ENCODE peak calls at places on chromosomes 13 and 19, in five cellular contexts. X is IMR-90, Y is H1, R is mesendoderm, J is trophoblast cell. S is an unnamed sample.
A peak's percentile ranks its signal among the peaks of the same experiment; 100 is the strongest.

GRCh38 chr13:101341464-101341863 is 74.8 kb downstream of the NALCN start:
- DNase-seq in X (peak; percentile 12), Y (no peak), R (no peak), J (no peak), S (no peak)

GRCh38 chr13:23754506-23754905 is 134.7 kb downstream of the MIPEP start:
- DNase-seq in X (peak; percentile 52), Y (no peak), R (no peak), J (no peak), S (no peak)

GRCh38 chr13:42654760-42655159 is 80.8 kb downstream of the TNFSF11 start:
- DNase-seq in X (no peak), Y (no peak), R (no peak), J (peak; percentile 52), S (no peak)

GRCh38 chr19:30183807-30184490 is 188.2 kb upstream of the ZNF536 start:
- DNase-seq in X (no peak), Y (no peak), R (no peak), J (no peak), S (no peak)

GRCh38 chr13:28492527-28493367 is 2.2 kb downstream of the FLT1 start:
- DNase-seq in X (no peak), Y (no peak), R (peak; percentile 59), J (peak; percentile 70), S (no peak)

GRCh38 chr19:16373539-16373938 is 48.9 kb downstream of the KLF2 start:
- DNase-seq in X (peak; percentile 83), Y (no peak), R (no peak), J (no peak), S (no peak)

GRCh38 chr19:52138614-52139290 is 986 bp downstream of the ZNF616 start:
- DNase-seq in X (peak; percentile 19), Y (peak; percentile 75), R (peak; percentile 86), J (peak; percentile 12), S (peak; percentile 69)

GRCh38 chr13:98214707-98215106 is 37.6 kb upstream of the RNF113B start:
- DNase-seq in X (no peak), Y (no peak), R (no peak), J (peak; percentile 71), S (no peak)

GRCh38 chr13:22839554-22840286 is 341.1 kb upstream of the SGCG start:
- DNase-seq in X (no peak), Y (no peak), R (no peak), J (no peak), S (no peak)

GRCh38 chr19:13064092-13064489 is 38.6 kb downstream of the LYL1 start:
- DNase-seq in X (no peak), Y (no peak), R (no peak), J (no peak), S (no peak)

GRCh38 chr19:34475026-34475974 is 6.3 kb upstream of the WTIP start:
- DNase-seq in X (peak; percentile 91), Y (no peak), R (no peak), J (peak; percentile 90), S (no peak)

GRCh38 chr19:10419646-10420443 is 493 bp upstream of the PDE4A start:
- DNase-seq in X (peak; percentile 61), Y (peak; percentile 92), R (peak; percentile 98), J (no peak), S (peak; percentile 97)

GRCh38 chr13:107625648-107626047 is 589.7 kb downstream of the LIG4 start:
- DNase-seq in X (no peak), Y (no peak), R (no peak), J (no peak), S (no peak)

GRCh38 chr13:32471187-32471922 is 43.4 kb upstream of the N4BP2L1 start:
- DNase-seq in X (peak; percentile 67), Y (no peak), R (no peak), J (no peak), S (no peak)

GRCh38 chr13:23551213-23552008 is 18.8 kb upstream of the TNFRSF19 start:
- DNase-seq in X (no peak), Y (no peak), R (no peak), J (no peak), S (no peak)

GRCh38 chr13:24827799-24828198 is 63.8 kb downstream of the RNF17 start:
- DNase-seq in X (no peak), Y (no peak), R (no peak), J (no peak), S (no peak)

GRCh38 chr19:36046443-36047050 is 7.5 kb downstream of the THAP8 start:
- DNase-seq in X (no peak), Y (no peak), R (no peak), J (no peak), S (no peak)

GRCh38 chr19:28697308-28697707 is 515.6 kb downstream of the UQCRFS1 start:
- DNase-seq in X (no peak), Y (no peak), R (no peak), J (no peak), S (no peak)

GRCh38 chr13:58855283-58855682 is 1223.7 kb downstream of the PCDH17 start:
- DNase-seq in X (no peak), Y (no peak), R (peak; percentile 20), J (no peak), S (no peak)

GRCh38 chr19:43078311-43078710 is 4.2 kb downstream of the PSG2 start:
- DNase-seq in X (peak; percentile 81), Y (no peak), R (no peak), J (peak; percentile 90), S (no peak)

GRCh38 chr13:94598281-94598680 is 2.3 kb upstream of the TGDS start:
- DNase-seq in X (peak; percentile 21), Y (no peak), R (no peak), J (no peak), S (no peak)

GRCh38 chr13:94602467-94602866 is 810 bp downstream of the GPR180 start:
- DNase-seq in X (no peak), Y (no peak), R (no peak), J (no peak), S (no peak)

GRCh38 chr13:94596575-94596971 is 621 bp upstream of the TGDS start:
- DNase-seq in X (no peak), Y (no peak), R (no peak), J (no peak), S (no peak)

GRCh38 chr13:94599877-94600276 is 1.8 kb upstream of the GPR180 start:
- DNase-seq in X (no peak), Y (no peak), R (no peak), J (no peak), S (no peak)

GRCh38 chr13:94601446-94602431 is at the start of gene GPR180:
- DNase-seq in X (peak; percentile 100), Y (peak; percentile 87), R (peak; percentile 100), J (peak; percentile 99), S (peak; percentile 99)
- H2BK5ac ChIP-seq in X (peak within 1 kb of the TSS; percentile 82), Y (peak within 1 kb of the TSS; percentile 91), R (peak within 1 kb of the TSS; percentile 88), J (peak within 1 kb of the TSS; percentile 89), S (no peak within 1 kb of the TSS)

GRCh38 chr13:46552888-46553520 is at the start of gene LRCH1:
- DNase-seq in X (peak; percentile 80), Y (peak; percentile 77), R (peak; percentile 95), J (peak; percentile 86), S (peak; percentile 88)
- H2BK5ac ChIP-seq in X (peak within 1 kb of the TSS; percentile 79), Y (peak within 1 kb of the TSS; percentile 24), R (peak within 1 kb of the TSS; percentile 73), J (peak within 1 kb of the TSS; percentile 73), S (no peak within 1 kb of the TSS)

GRCh38 chr13:20474515-20474914 is 51.1 kb downstream of the CRYL1 start:
- DNase-seq in X (no peak), Y (no peak), R (no peak), J (no peak), S (no peak)

GRCh38 chr13:20472531-20472930 is 53.1 kb downstream of the CRYL1 start:
- DNase-seq in X (no peak), Y (no peak), R (no peak), J (no peak), S (no peak)

GRCh38 chr13:20475927-20476691 is 49.5 kb downstream of the CRYL1 start:
- DNase-seq in X (no peak), Y (no peak), R (peak; percentile 21), J (no peak), S (no peak)

GRCh38 chr13:20473888-20474287 is 51.8 kb downstream of the CRYL1 start:
- DNase-seq in X (no peak), Y (no peak), R (no peak), J (no peak), S (no peak)

DNA sequence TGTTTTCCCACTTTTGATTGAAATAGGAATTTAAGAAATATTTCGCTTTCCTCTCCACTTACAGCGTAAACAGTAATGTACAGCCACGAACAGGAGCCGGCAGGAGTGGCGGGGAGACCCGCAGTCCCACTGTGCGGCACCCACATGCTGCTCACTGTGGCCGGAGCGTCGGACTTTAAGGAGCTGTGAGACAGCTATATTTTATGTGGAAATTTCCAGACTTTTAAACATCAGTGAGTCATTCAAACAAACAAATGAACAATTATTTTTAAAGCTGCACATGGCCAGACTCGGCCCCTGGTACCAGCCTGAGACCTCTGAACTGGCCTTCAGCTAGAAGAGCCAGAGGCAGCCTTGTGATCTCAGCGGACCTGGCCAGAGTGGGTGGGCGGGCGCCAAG is 52.5 kb downstream of the CRYL1 start:
- DNase-seq in X (peak; percentile 42), Y (no peak), R (no peak), J (no peak), S (no peak)
- H2BK5ac ChIP-seq in X (no peak overlapping the region), Y (no peak overlapping the region), R (no peak overlapping the region), J (no peak overlapping the region), S (no peak overlapping the region)

DNA sequence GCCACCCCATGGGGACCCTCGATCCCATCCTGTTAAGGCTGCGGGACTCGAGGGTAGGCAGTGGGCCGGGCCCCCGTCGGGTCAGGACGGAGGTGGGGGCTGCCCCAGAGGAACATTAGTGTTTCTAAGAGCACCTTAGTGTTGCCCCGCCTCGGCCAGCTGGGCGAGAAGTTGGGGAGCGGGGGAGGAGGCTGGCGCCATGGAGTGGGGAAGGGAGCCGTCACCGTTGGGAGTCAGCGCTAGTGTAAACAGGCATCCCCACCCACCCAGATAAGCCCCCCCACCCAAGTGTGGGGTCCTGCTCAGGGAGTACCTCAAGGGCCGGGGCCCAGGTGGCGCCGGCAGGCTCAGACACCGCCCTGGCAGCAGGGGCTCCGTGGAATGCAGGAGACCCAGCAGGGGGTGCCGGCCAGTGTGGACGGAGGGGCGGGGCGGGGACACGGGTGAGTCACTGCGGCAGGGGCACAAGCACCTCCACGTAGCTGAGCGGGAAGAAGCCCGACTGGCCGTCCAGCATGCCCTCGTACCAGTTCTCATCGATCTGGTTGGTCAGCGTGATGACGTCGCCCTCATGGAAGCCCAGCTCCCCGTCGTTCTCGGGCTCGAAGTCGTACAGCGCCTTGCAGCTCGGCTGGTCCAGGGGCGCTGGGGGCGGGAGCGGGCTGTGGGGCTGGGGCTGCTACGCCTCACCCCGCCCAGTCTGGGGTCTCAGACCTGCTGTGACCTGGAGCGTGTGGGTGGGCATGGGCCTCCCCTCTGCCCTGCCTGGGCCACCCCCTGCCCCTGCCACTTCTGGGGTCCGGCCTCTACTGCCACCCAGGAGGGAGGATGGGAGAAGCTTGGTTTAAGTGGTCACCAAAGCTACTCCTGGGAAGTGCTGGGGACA is 18.0 kb downstream of the MPND start:
- DNase-seq in X (peak; percentile 54), Y (no peak), R (peak; percentile 55), J (peak; percentile 39), S (peak; percentile 67)
- H2BK5ac ChIP-seq in X (no peak overlapping the region), Y (peak overlapping the region; percentile 12), R (no peak overlapping the region), J (no peak overlapping the region), S (no peak overlapping the region)

GRCh38 chr19:17404621-17405249 is 695 bp downstream of the BST2 start:
- DNase-seq in X (no peak), Y (no peak), R (no peak), J (no peak), S (no peak)
- H2BK5ac ChIP-seq in X (no peak overlapping the region), Y (peak overlapping the region; percentile 81), R (no peak overlapping the region), J (no peak overlapping the region), S (no peak overlapping the region)

GRCh38 chr19:2096543-2097329 is at the start of gene IZUMO4:
- DNase-seq in X (peak; percentile 96), Y (peak; percentile 99), R (peak; percentile 97), J (peak; percentile 99), S (peak; percentile 98)
- H2BK5ac ChIP-seq in X (peak within 1 kb of the TSS; percentile 96), Y (no peak within 1 kb of the TSS), R (no peak within 1 kb of the TSS), J (peak within 1 kb of the TSS; percentile 93), S (no peak within 1 kb of the TSS)

GRCh38 chr19:5106971-5107370 is 138.1 kb downstream of the KDM4B start:
- DNase-seq in X (no peak), Y (no peak), R (no peak), J (no peak), S (no peak)
- H2BK5ac ChIP-seq in X (no peak overlapping the region), Y (peak overlapping the region; percentile 49), R (no peak overlapping the region), J (no peak overlapping the region), S (no peak overlapping the region)

S was measured in H9.